ENCODE peak calls at places on chromosomes 4 and X, in nine cellular contexts. K is GM23338, L is GM12878, H is SK-N-SH, V is K562, X is breast epithelium, U is suprapubic skin, J is transverse colon, T is upper lobe of left lung. G is an unnamed sample.

GRCh38 chr4:99248714-99249113 is 29.7 kb upstream of the ADH6 start:
- DNase-seq in K (no peak), L (no peak), H (no peak), V (no peak), X (no peak), U (no peak), J (no peak), T (no peak), G (no peak)

GRCh38 chr4:24511371-24512063 is 72.8 kb downstream of the DHX15 start:
- DNase-seq in K (peak; percentile 74), L (no peak), H (no peak), V (no peak), X (no peak), U (no peak), J (no peak), T (no peak), G (no peak)

GRCh38 chrX:41734530-41734929 is 10.5 kb downstream of the GPR82 start:
- DNase-seq in K (peak; percentile 37), L (no peak), H (peak; percentile 27), V (peak; percentile 6), X (no peak), U (no peak), J (no peak), T (no peak), G (no peak)

GRCh38 chrX:38260231-38260630 is 39.6 kb upstream of the SRPX start:
- DNase-seq in K (peak; percentile 77), L (no peak), H (peak; percentile 44), V (peak; percentile 38), X (no peak), U (no peak), J (peak; percentile 25), T (no peak), G (no peak)

GRCh38 chr4:28250646-28251045 is 1390.0 kb downstream of the STIM2 start:
- DNase-seq in K (no peak), L (no peak), H (no peak), V (no peak), X (no peak), U (no peak), J (no peak), T (no peak), G (no peak)

GRCh38 chrX:154840856-154841255 is 6.4 kb upstream of the SMIM9 start:
- DNase-seq in K (peak; percentile 40), L (no peak), H (peak; percentile 45), V (peak; percentile 65), X (no peak), U (no peak), J (no peak), T (no peak), G (no peak)

GRCh38 chrX:47807548-47807947 is 29.2 kb upstream of the ZNF81 start:
- DNase-seq in K (peak; percentile 27), L (no peak), H (no peak), V (no peak), X (no peak), U (no peak), J (no peak), T (no peak), G (no peak)

GRCh38 chr4:159023741-159024140 is 79.1 kb upstream of the RAPGEF2 start:
- DNase-seq in K (no peak), L (no peak), H (no peak), V (no peak), X (no peak), U (no peak), J (no peak), T (no peak), G (peak; percentile 78)

GRCh38 chr4:36011381-36011780 is 232.9 kb downstream of the ARAP2 start:
- DNase-seq in K (no peak), L (no peak), H (no peak), V (no peak), X (no peak), U (no peak), J (no peak), T (no peak), G (no peak)

GRCh38 chr4:10106421-10107039 is 10.1 kb downstream of the WDR1 start:
- DNase-seq in K (no peak), L (no peak), H (peak; percentile 49), V (peak; percentile 87), X (no peak), U (peak; percentile 88), J (peak; percentile 62), T (no peak), G (peak; percentile 94)

GRCh38 chrX:84186603-84187358 is 1.2 kb downstream of the RPS6KA6 start:
- DNase-seq in K (peak; percentile 44), L (no peak), H (no peak), V (no peak), X (no peak), U (no peak), J (peak; percentile 14), T (no peak), G (no peak)

GRCh38 chrX:151973851-151974335 is 583 bp downstream of the GABRE start:
- DNase-seq in K (peak; percentile 16), L (no peak), H (peak; percentile 19), V (peak; percentile 38), X (no peak), U (peak; percentile 64), J (peak; percentile 21), T (no peak), G (no peak)

GRCh38 chr4:170336238-170336775 is 246.6 kb upstream of the AADAT start:
- DNase-seq in K (no peak), L (peak; percentile 64), H (no peak), V (no peak), X (no peak), U (no peak), J (no peak), T (no peak), G (no peak)

GRCh38 chrX:23908219-23909003 is 605 bp downstream of the CXorf58 start:
- DNase-seq in K (peak; percentile 53), L (no peak), H (no peak), V (peak; percentile 21), X (no peak), U (no peak), J (no peak), T (no peak), G (no peak)

GRCh38 chrX:133921084-133921483 is 64.3 kb downstream of the GPC3 start:
- DNase-seq in K (no peak), L (no peak), H (no peak), V (no peak), X (no peak), U (no peak), J (no peak), T (no peak), G (no peak)

GRCh38 chrX:133923113-133923512 is 62.3 kb downstream of the GPC3 start:
- DNase-seq in K (no peak), L (no peak), H (no peak), V (no peak), X (no peak), U (no peak), J (no peak), T (no peak), G (no peak)

GRCh38 chrX:133923548-133923947 is 61.8 kb downstream of the GPC3 start:
- DNase-seq in K (no peak), L (no peak), H (peak; percentile 15), V (no peak), X (no peak), U (no peak), J (no peak), T (no peak), G (no peak)

GRCh38 chrX:133922390-133922772 is 63.0 kb downstream of the GPC3 start:
- DNase-seq in K (no peak), L (no peak), H (no peak), V (no peak), X (no peak), U (no peak), J (no peak), T (no peak), G (no peak)

GRCh38 chrX:133921764-133922389 is 63.5 kb downstream of the GPC3 start:
- DNase-seq in K (peak; percentile 82), L (no peak), H (peak; percentile 16), V (peak; percentile 23), X (no peak), U (no peak), J (peak; percentile 67), T (no peak), G (no peak)
- TF ChIP-seq POLR2AphosphoS5 in K (no peak), L (no peak), H (no peak), V (no peak), X (no peak), U (no peak), J (no peak), T (no peak), G (no peak)

DNA sequence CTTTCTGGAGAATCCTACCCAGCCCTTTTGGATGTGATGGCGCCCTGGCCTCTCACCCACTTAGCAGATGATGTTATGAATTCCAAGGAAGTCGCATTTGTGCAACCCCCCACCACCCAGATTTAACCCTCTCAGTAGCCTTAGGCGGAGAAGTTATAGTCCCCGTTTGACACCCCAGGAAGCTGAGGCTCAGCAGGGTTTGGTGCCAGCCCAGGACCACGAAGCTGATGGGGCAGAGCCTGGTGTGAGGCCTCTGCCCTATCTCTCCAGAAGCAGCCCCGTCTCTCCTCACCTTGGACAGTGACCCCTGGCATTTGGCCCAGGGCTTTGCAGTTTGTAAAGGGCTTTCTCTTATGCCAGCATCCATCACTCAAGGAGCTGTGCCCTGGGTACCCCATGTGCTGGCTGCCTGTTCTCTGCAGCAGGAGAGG is 1.1 kb downstream of the WFS1 start:
- DNase-seq in K (no peak), L (no peak), H (no peak), V (no peak), X (no peak), U (no peak), J (no peak), T (no peak), G (no peak)
- H3K4me1 ChIP-seq in K (peaks cover 18% of the 10 kb centered on the region), L (peaks cover 10% of the 10 kb centered on the region), H (peaks cover 48% of the 10 kb centered on the region), V (no peaks in the 10 kb centered on the region), X (peaks cover 25% of the 10 kb centered on the region), U (peaks cover 47% of the 10 kb centered on the region), J (peaks cover 52% of the 10 kb centered on the region), T (peaks cover 69% of the 10 kb centered on the region), G (peaks cover 62% of the 10 kb centered on the region)

DNA sequence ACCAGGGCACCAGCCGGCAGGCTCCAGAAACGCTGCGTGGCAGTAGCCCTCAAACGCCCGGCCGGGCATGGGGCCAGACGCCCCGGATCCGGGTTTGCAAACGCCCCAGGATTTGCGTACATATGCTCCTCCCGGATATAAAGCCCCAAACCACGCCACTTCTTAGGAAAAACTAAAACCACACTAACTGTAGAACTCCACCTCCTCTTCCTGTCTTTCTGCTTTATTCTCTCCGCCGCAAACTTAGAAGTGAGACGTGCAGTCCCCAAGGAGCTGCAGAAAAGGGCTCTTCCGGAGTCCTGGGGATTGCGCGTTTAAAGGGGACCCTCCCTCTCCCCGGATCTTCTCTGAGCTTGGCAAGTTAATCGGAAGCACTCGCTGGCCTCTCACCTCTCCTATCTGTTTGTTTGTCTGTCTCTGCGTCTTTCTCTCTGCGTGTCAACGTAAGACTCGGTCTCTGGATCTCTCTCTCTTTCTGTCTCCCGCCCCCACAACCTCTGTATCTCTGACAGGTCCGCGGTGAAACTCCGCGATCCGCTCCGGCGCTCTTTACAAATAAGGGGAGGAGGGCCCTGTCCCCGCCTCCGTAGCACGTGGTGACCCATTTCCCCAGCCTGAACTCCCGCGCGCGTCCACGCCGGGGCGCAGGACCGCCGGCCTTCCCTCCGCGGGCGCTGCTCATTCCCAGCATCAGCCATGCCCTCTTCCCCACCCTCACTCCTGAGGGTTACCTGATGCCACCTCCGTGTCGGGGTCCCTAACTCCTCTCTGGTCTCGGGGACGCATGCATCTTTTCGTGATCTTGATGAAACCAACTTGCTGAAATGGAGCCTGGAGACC is at the start of gene SLC39A8:
- DNase-seq in K (peak; percentile 94), L (peak; percentile 91), H (peak; percentile 92), V (peak; percentile 92), X (peak; percentile 84), U (peak; percentile 92), J (peak; percentile 93), T (peak; percentile 97), G (peak; percentile 92)
- TF ChIP-seq POLR2AphosphoS5 in K (peak; percentile 67), L (peak; percentile 69), H (peak; percentile 22), V (peak; percentile 73), X (peak; percentile 8), U (no peak), J (peak; percentile 82), T (peak; percentile 97), G (peak; percentile 84)

GRCh38 chr4:88458091-88458740 is 1.3 kb downstream of the HERC5 start:
- DNase-seq in K (no peak), L (no peak), H (no peak), V (no peak), X (no peak), U (no peak), J (no peak), T (no peak), G (no peak)
- H3K4me1 ChIP-seq in K (peaks cover 20% of the 10 kb centered on the region), L (peaks cover 11% of the 10 kb centered on the region), H (peaks cover 5% of the 10 kb centered on the region), V (no peaks in the 10 kb centered on the region), X (no peaks in the 10 kb centered on the region), U (peaks cover 17% of the 10 kb centered on the region), J (peaks cover 13% of the 10 kb centered on the region), T (peaks cover 27% of the 10 kb centered on the region), G (peaks cover 9% of the 10 kb centered on the region)

G was measured in sigmoid colon.